ENCODE peak calls at places on chromosomes 13 and 19, in ten cellular contexts. One of them, this sample, is unnamed.

GRCh38 chr13:40676007-40676406 is 9.6 kb upstream of the FOXO1 start:
- DNase-seq in heart right ventricle: no peak
- DNase-seq in MM.1S: no peak
- DNase-seq in mammary epithelial cell: no peak
- DNase-seq in OCI-LY7: no peak
- DNase-seq in IMR-90: no peak
- DNase-seq in A549: no peak
- DNase-seq in heart left ventricle: no peak
- DNase-seq in cardiac muscle cell: no peak
- DNase-seq in breast epithelium: no peak
- DNase-seq in this sample: no peak

GRCh38 chr13:100597253-100597652 is 8.7 kb upstream of the GGACT start:
- DNase-seq in heart left ventricle: no peak
- DNase-seq in MM.1S: no peak
- DNase-seq in mammary epithelial cell: no peak
- DNase-seq in OCI-LY7: no peak
- DNase-seq in heart right ventricle: no peak
- DNase-seq in cardiac muscle cell: no peak
- DNase-seq in breast epithelium: no peak
- DNase-seq in A549: no peak
- DNase-seq in IMR-90: peak
- DNase-seq in this sample: no peak

GRCh38 chr13:80341771-80342271 is 895 bp upstream of the SPRY2 start:
- DNase-seq in mammary epithelial cell: no peak
- DNase-seq in IMR-90: peak
- DNase-seq in heart left ventricle: peak
- DNase-seq in cardiac muscle cell: peak
- DNase-seq in breast epithelium: peak
- DNase-seq in heart right ventricle: peak
- DNase-seq in OCI-LY7: no peak
- DNase-seq in MM.1S: no peak
- DNase-seq in A549: no peak
- DNase-seq in this sample: no peak

GRCh38 chr19:52188822-52189744 is 769 bp upstream of the PPP2R1A start:
- DNase-seq in A549: no peak
- DNase-seq in cardiac muscle cell: peak
- DNase-seq in heart right ventricle: peak
- DNase-seq in breast epithelium: peak
- DNase-seq in MM.1S: no peak
- DNase-seq in OCI-LY7: no peak
- DNase-seq in heart left ventricle: no peak
- DNase-seq in mammary epithelial cell: no peak
- DNase-seq in IMR-90: no peak
- DNase-seq in this sample: no peak

GRCh38 chr19:4704317-4704673 is 19.3 kb downstream of the DPP9 start:
- DNase-seq in A549: no peak
- DNase-seq in cardiac muscle cell: no peak
- DNase-seq in heart left ventricle: no peak
- DNase-seq in MM.1S: no peak
- DNase-seq in heart right ventricle: no peak
- DNase-seq in IMR-90: no peak
- DNase-seq in mammary epithelial cell: no peak
- DNase-seq in OCI-LY7: no peak
- DNase-seq in breast epithelium: no peak
- DNase-seq in this sample: no peak

GRCh38 chr19:41144403-41144802 is 30.2 kb downstream of the CYP2F1 start:
- DNase-seq in heart left ventricle: peak
- DNase-seq in mammary epithelial cell: peak
- DNase-seq in heart right ventricle: peak
- DNase-seq in MM.1S: peak
- DNase-seq in IMR-90: peak
- DNase-seq in A549: peak
- DNase-seq in breast epithelium: peak
- DNase-seq in cardiac muscle cell: peak
- DNase-seq in OCI-LY7: peak
- DNase-seq in this sample: peak

GRCh38 chr13:31781064-31781463 is 41.7 kb downstream of the RXFP2 start:
- DNase-seq in A549: no peak
- DNase-seq in heart left ventricle: no peak
- DNase-seq in OCI-LY7: no peak
- DNase-seq in cardiac muscle cell: no peak
- DNase-seq in breast epithelium: no peak
- DNase-seq in heart right ventricle: no peak
- DNase-seq in MM.1S: no peak
- DNase-seq in IMR-90: peak
- DNase-seq in mammary epithelial cell: no peak
- DNase-seq in this sample: no peak

GRCh38 chr13:40152145-40152544 is 496.7 kb downstream of the COG6 start:
- DNase-seq in mammary epithelial cell: peak
- DNase-seq in cardiac muscle cell: no peak
- DNase-seq in breast epithelium: no peak
- DNase-seq in IMR-90: peak
- DNase-seq in heart right ventricle: no peak
- DNase-seq in OCI-LY7: no peak
- DNase-seq in MM.1S: no peak
- DNase-seq in heart left ventricle: no peak
- DNase-seq in A549: peak
- DNase-seq in this sample: peak

GRCh38 chr13:89401209-89401810 is 1730.1 kb downstream of the SLITRK5 start:
- DNase-seq in OCI-LY7: no peak
- DNase-seq in MM.1S: no peak
- DNase-seq in mammary epithelial cell: peak
- DNase-seq in heart right ventricle: no peak
- DNase-seq in IMR-90: peak
- DNase-seq in breast epithelium: no peak
- DNase-seq in A549: no peak
- DNase-seq in heart left ventricle: no peak
- DNase-seq in cardiac muscle cell: no peak
- DNase-seq in this sample: peak

GRCh38 chr13:20451397-20451796 is 74.3 kb downstream of the CRYL1 start:
- DNase-seq in breast epithelium: no peak
- DNase-seq in OCI-LY7: no peak
- DNase-seq in heart right ventricle: no peak
- DNase-seq in MM.1S: no peak
- DNase-seq in heart left ventricle: no peak
- DNase-seq in A549: no peak
- DNase-seq in IMR-90: no peak
- DNase-seq in mammary epithelial cell: no peak
- DNase-seq in cardiac muscle cell: no peak
- DNase-seq in this sample: no peak

GRCh38 chr13:111886217-111886945 is 180.6 kb upstream of the SOX1 start:
- DNase-seq in heart left ventricle: no peak
- DNase-seq in cardiac muscle cell: no peak
- DNase-seq in OCI-LY7: no peak
- DNase-seq in IMR-90: no peak
- DNase-seq in mammary epithelial cell: no peak
- DNase-seq in A549: no peak
- DNase-seq in MM.1S: no peak
- DNase-seq in breast epithelium: no peak
- DNase-seq in heart right ventricle: no peak
- DNase-seq in this sample: no peak

GRCh38 chr19:55027472-55028337 is 10.4 kb downstream of the GP6 start:
- DNase-seq in breast epithelium: no peak
- DNase-seq in IMR-90: no peak
- DNase-seq in MM.1S: no peak
- DNase-seq in heart right ventricle: no peak
- DNase-seq in OCI-LY7: no peak
- DNase-seq in mammary epithelial cell: no peak
- DNase-seq in cardiac muscle cell: no peak
- DNase-seq in heart left ventricle: no peak
- DNase-seq in A549: no peak
- DNase-seq in this sample: no peak

GRCh38 chr19:38974599-38975213 is 836 bp downstream of the FBXO17 start:
- DNase-seq in A549: no peak
- DNase-seq in MM.1S: no peak
- DNase-seq in heart right ventricle: no peak
- DNase-seq in cardiac muscle cell: no peak
- DNase-seq in OCI-LY7: no peak
- DNase-seq in IMR-90: no peak
- DNase-seq in heart left ventricle: no peak
- DNase-seq in breast epithelium: no peak
- DNase-seq in mammary epithelial cell: no peak
- DNase-seq in this sample: no peak

GRCh38 chr19:30556230-30556711 is 184.1 kb downstream of the ZNF536 start:
- DNase-seq in mammary epithelial cell: no peak
- DNase-seq in cardiac muscle cell: no peak
- DNase-seq in heart right ventricle: no peak
- DNase-seq in A549: no peak
- DNase-seq in breast epithelium: no peak
- DNase-seq in MM.1S: no peak
- DNase-seq in heart left ventricle: no peak
- DNase-seq in OCI-LY7: no peak
- DNase-seq in IMR-90: no peak
- DNase-seq in this sample: no peak

GRCh38 chr13:29362849-29363604 is 232.5 kb downstream of the SLC7A1 start:
- DNase-seq in cardiac muscle cell: peak
- DNase-seq in heart left ventricle: no peak
- DNase-seq in breast epithelium: no peak
- DNase-seq in A549: peak
- DNase-seq in OCI-LY7: peak
- DNase-seq in IMR-90: peak
- DNase-seq in heart right ventricle: no peak
- DNase-seq in MM.1S: peak
- DNase-seq in mammary epithelial cell: peak
- DNase-seq in this sample: peak
- TF ChIP-seq CTCF in cardiac muscle cell: peak
- TF ChIP-seq CTCF in heart left ventricle: peak
- TF ChIP-seq CTCF in breast epithelium: peak
- TF ChIP-seq CTCF in A549: peak
- TF ChIP-seq CTCF in OCI-LY7: peak
- TF ChIP-seq CTCF in IMR-90: peak
- TF ChIP-seq CTCF in heart right ventricle: peak
- TF ChIP-seq CTCF in MM.1S: peak
- TF ChIP-seq CTCF in mammary epithelial cell: peak
- TF ChIP-seq CTCF in this sample: peak

GRCh38 chr19:15869109-15869555 is 28.7 kb downstream of the CYP4F2 start:
- DNase-seq in heart left ventricle: no peak
- DNase-seq in MM.1S: no peak
- DNase-seq in IMR-90: no peak
- DNase-seq in mammary epithelial cell: peak
- DNase-seq in cardiac muscle cell: no peak
- DNase-seq in heart right ventricle: no peak
- DNase-seq in A549: peak
- DNase-seq in breast epithelium: peak
- DNase-seq in OCI-LY7: peak
- DNase-seq in this sample: peak

GRCh38 chr19:15866646-15867045 is 31.2 kb downstream of the CYP4F2 start:
- DNase-seq in OCI-LY7: no peak
- DNase-seq in mammary epithelial cell: peak
- DNase-seq in heart left ventricle: no peak
- DNase-seq in breast epithelium: no peak
- DNase-seq in heart right ventricle: no peak
- DNase-seq in A549: no peak
- DNase-seq in MM.1S: no peak
- DNase-seq in cardiac muscle cell: no peak
- DNase-seq in IMR-90: no peak
- DNase-seq in this sample: no peak

GRCh38 chr19:15875075-15875474 is 22.8 kb downstream of the CYP4F2 start:
- DNase-seq in OCI-LY7: no peak
- DNase-seq in heart right ventricle: no peak
- DNase-seq in mammary epithelial cell: no peak
- DNase-seq in heart left ventricle: no peak
- DNase-seq in cardiac muscle cell: no peak
- DNase-seq in breast epithelium: no peak
- DNase-seq in MM.1S: no peak
- DNase-seq in A549: no peak
- DNase-seq in IMR-90: no peak
- DNase-seq in this sample: no peak

GRCh38 chr19:15869873-15870272 is 28.0 kb downstream of the CYP4F2 start:
- DNase-seq in cardiac muscle cell: no peak
- DNase-seq in breast epithelium: no peak
- DNase-seq in mammary epithelial cell: no peak
- DNase-seq in IMR-90: no peak
- DNase-seq in A549: no peak
- DNase-seq in OCI-LY7: no peak
- DNase-seq in heart left ventricle: no peak
- DNase-seq in MM.1S: no peak
- DNase-seq in heart right ventricle: no peak
- DNase-seq in this sample: no peak

GRCh38 chr19:15871570-15871969 is 26.3 kb downstream of the CYP4F2 start:
- DNase-seq in heart right ventricle: no peak
- DNase-seq in A549: no peak
- DNase-seq in heart left ventricle: no peak
- DNase-seq in mammary epithelial cell: no peak
- DNase-seq in IMR-90: no peak
- DNase-seq in breast epithelium: no peak
- DNase-seq in OCI-LY7: no peak
- DNase-seq in cardiac muscle cell: no peak
- DNase-seq in MM.1S: no peak
- DNase-seq in this sample: no peak
- H3K27ac ChIP-seq in heart right ventricle: no peak
- H3K27ac ChIP-seq in A549: no peak
- H3K27ac ChIP-seq in heart left ventricle: no peak
- H3K27ac ChIP-seq in mammary epithelial cell: no peak
- H3K27ac ChIP-seq in IMR-90: no peak
- H3K27ac ChIP-seq in breast epithelium: no peak
- H3K27ac ChIP-seq in OCI-LY7: no peak
- H3K27ac ChIP-seq in cardiac muscle cell: no peak
- H3K27ac ChIP-seq in MM.1S: no peak
- H3K27ac ChIP-seq in this sample: no peak

DNA sequence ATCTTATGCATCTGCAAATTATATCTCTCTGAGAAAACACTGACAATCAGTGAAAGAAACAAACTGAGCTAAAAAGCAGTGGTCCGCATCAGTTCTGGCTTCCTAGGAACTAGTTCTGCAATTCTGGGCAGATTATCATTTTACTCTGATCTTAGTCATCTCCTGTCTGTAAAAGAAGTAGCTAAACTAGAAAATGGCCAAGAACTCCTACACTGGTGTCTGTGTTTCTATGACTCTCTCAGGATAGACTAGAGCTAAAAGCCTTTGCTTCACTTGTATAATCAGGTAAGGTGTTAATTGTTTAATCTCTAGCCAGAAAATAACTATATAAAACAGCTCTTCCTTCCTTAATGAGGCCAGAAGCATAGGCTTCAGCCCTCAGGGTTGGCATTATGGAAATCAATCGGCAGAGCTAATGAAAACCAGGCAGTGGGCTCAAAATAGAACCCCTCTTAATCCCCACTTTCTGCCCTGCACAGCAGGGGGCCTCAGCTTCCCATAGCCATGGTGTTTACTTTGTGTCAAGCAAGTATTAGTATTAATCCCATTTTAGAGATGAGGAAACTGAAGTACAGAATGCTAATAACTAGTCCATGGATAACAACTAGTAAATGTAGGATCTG is 459.2 kb downstream of the FGF14 start:
- DNase-seq in heart right ventricle: no peak
- DNase-seq in A549: no peak
- DNase-seq in cardiac muscle cell: no peak
- DNase-seq in MM.1S: no peak
- DNase-seq in breast epithelium: no peak
- DNase-seq in heart left ventricle: no peak
- DNase-seq in mammary epithelial cell: no peak
- DNase-seq in IMR-90: no peak
- DNase-seq in OCI-LY7: no peak
- DNase-seq in this sample: no peak
- TF ChIP-seq CTCF in heart right ventricle: peak
- TF ChIP-seq CTCF in A549: no peak
- TF ChIP-seq CTCF in cardiac muscle cell: no peak
- TF ChIP-seq CTCF in MM.1S: no peak
- TF ChIP-seq CTCF in breast epithelium: no peak
- TF ChIP-seq CTCF in heart left ventricle: peak
- TF ChIP-seq CTCF in mammary epithelial cell: peak
- TF ChIP-seq CTCF in IMR-90: no peak
- TF ChIP-seq CTCF in OCI-LY7: no peak
- TF ChIP-seq CTCF in this sample: no peak

GRCh38 chr19:7506385-7507328 is 9.2 kb upstream of the ZNF358 start:
- DNase-seq in OCI-LY7: peak
- DNase-seq in breast epithelium: peak
- DNase-seq in MM.1S: peak
- DNase-seq in IMR-90: peak
- DNase-seq in mammary epithelial cell: peak
- DNase-seq in cardiac muscle cell: peak
- DNase-seq in heart right ventricle: peak
- DNase-seq in A549: peak
- DNase-seq in heart left ventricle: peak
- DNase-seq in this sample: peak
- H3K27ac ChIP-seq in OCI-LY7: no peak
- H3K27ac ChIP-seq in breast epithelium: no peak
- H3K27ac ChIP-seq in MM.1S: no peak
- H3K27ac ChIP-seq in IMR-90: no peak
- H3K27ac ChIP-seq in mammary epithelial cell: no peak
- H3K27ac ChIP-seq in cardiac muscle cell: no peak
- H3K27ac ChIP-seq in heart right ventricle: no peak
- H3K27ac ChIP-seq in A549: peak
- H3K27ac ChIP-seq in heart left ventricle: no peak
- H3K27ac ChIP-seq in this sample: peak